ENCODE peak calls at places on chromosome 20, in six cellular contexts. V is NCI-H1092, H is spleen, A is cardiac fibroblast, U is LoVo, M is HFFc6. K is an unnamed sample.

GRCh38 chr20:51906694-51907093 is 104.4 kb upstream of the SALL4 start:
- DNase-seq in H (no peak), V (no peak), A (no peak), U (no peak), M (no peak), K (no peak)

GRCh38 chr20:34720266-34720665 is 16.1 kb downstream of the TP53INP2 start:
- DNase-seq in U (no peak), M (no peak), H (no peak), A (no peak), V (peak), K (no peak)

GRCh38 chr20:54499111-54499510 is 23.7 kb downstream of the DOK5 start:
- DNase-seq in M (no peak), H (no peak), A (no peak), V (no peak), U (no peak), K (no peak)

GRCh38 chr20:1134836-1135235 is 16.4 kb downstream of the PSMF1 start:
- DNase-seq in M (no peak), V (no peak), H (no peak), A (no peak), U (no peak), K (no peak)

GRCh38 chr20:38799248-38799647 is 6.2 kb upstream of the PPP1R16B start:
- DNase-seq in V (no peak), A (no peak), H (no peak), U (no peak), M (no peak), K (no peak)

GRCh38 chr20:17671051-17671450 is 11.0 kb downstream of the RRBP1 start:
- DNase-seq in U (no peak), M (no peak), V (no peak), A (no peak), H (no peak), K (no peak)

GRCh38 chr20:46558511-46558959 is 8.1 kb upstream of the OCSTAMP start:
- DNase-seq in V (no peak), M (peak), U (peak), H (no peak), A (peak), K (no peak)

GRCh38 chr20:10656270-10656669 is 17.5 kb downstream of the JAG1 start:
- DNase-seq in V (no peak), M (no peak), H (no peak), A (no peak), U (no peak), K (no peak)

GRCh38 chr20:56487216-56487615 is 18.8 kb downstream of the RTF2 start:
- DNase-seq in A (no peak), U (no peak), H (peak), V (no peak), M (no peak), K (no peak)

GRCh38 chr20:56843386-56843785 is 214.3 kb downstream of the TFAP2C start:
- DNase-seq in H (no peak), V (no peak), A (no peak), U (no peak), M (no peak), K (no peak)

GRCh38 chr20:57579331-57579897 is 18.5 kb downstream of the PCK1 start:
- DNase-seq in A (no peak), H (peak), V (no peak), M (no peak), U (no peak), K (no peak)

GRCh38 chr20:63009988-63010769 is 3.4 kb upstream of the BHLHE23 start:
- DNase-seq in V (no peak), M (no peak), H (peak), A (no peak), U (no peak), K (peak)

GRCh38 chr20:32820000-32820697 is 395 bp downstream of the MAPRE1 start:
- DNase-seq in U (peak), A (no peak), V (peak), M (peak), H (peak), K (peak)

GRCh38 chr20:8757146-8757545 is 311.7 kb upstream of the PLCB4 start:
- DNase-seq in A (peak), V (no peak), U (no peak), H (no peak), M (peak), K (no peak)

GRCh38 chr20:48937674-48938073 is 16.2 kb downstream of the ARFGEF2 start:
- DNase-seq in V (no peak), A (no peak), H (no peak), U (no peak), M (no peak), K (no peak)

GRCh38 chr20:8018928-8019177 is 708 bp downstream of the TMX4 start:
- DNase-seq in V (peak), H (no peak), U (peak), M (no peak), A (peak), K (no peak)

GRCh38 chr20:37986873-37987601 is 46.2 kb downstream of the TTI1 start:
- DNase-seq in A (peak), U (peak), V (no peak), H (no peak), M (no peak), K (no peak)

GRCh38 chr20:41408131-41408789 is 41.6 kb upstream of the EMILIN3 start:
- DNase-seq in A (no peak), V (no peak), M (no peak), U (no peak), H (no peak), K (no peak)

GRCh38 chr20:19257201-19257600 is 44.8 kb downstream of the SLC24A3 start:
- DNase-seq in V (peak), M (no peak), H (no peak), A (no peak), U (no peak), K (no peak)

GRCh38 chr20:57693002-57693582 is 16.7 kb downstream of the PMEPA1 start:
- DNase-seq in U (peak), H (no peak), A (no peak), V (no peak), M (no peak), K (peak)

GRCh38 chr20:46520976-46521579 is 7.7 kb upstream of the ZNF334 start:
- DNase-seq in H (peak), U (peak), A (peak), M (peak), V (peak), K (peak)

GRCh38 chr20:14963262-14963663 is 625.9 kb upstream of the FLRT3 start:
- DNase-seq in H (no peak), A (peak), M (no peak), V (no peak), U (peak), K (no peak)

GRCh38 chr20:55893031-55893430 is 112.3 kb downstream of the CBLN4 start:
- DNase-seq in M (no peak), A (no peak), V (no peak), U (no peak), H (no peak), K (no peak)

GRCh38 chr20:62360854-62361798 is 6.0 kb downstream of the LAMA5 start:
- DNase-seq in V (no peak), U (peak), M (no peak), H (no peak), A (no peak), K (no peak)

GRCh38 chr20:11153819-11154218 is 480.0 kb upstream of the JAG1 start:
- DNase-seq in A (peak), U (no peak), V (no peak), M (peak), H (no peak), K (no peak)

GRCh38 chr20:45408646-45409213 is 641 bp downstream of the DBNDD2 start:
- DNase-seq in H (no peak), U (no peak), A (no peak), V (no peak), M (no peak), K (no peak)

GRCh38 chr20:8777866-8778265 is 291.0 kb upstream of the PLCB4 start:
- DNase-seq in H (no peak), V (no peak), M (no peak), U (no peak), A (no peak), K (no peak)

GRCh38 chr20:9610665-9611064 is 96.3 kb downstream of the LAMP5 start:
- DNase-seq in H (no peak), M (no peak), A (no peak), U (no peak), V (no peak), K (no peak)

GRCh38 chr20:31869942-31870702 is at the start of the genes DUSP15 and TTLL9:
- DNase-seq in V (no peak), M (no peak), H (peak), U (no peak), A (no peak), K (no peak)

K was measured in RPMI8226.